ENCODE peak calls at places on chromosomes 1 and 21, in six cellular contexts. One of them, this sample, is unnamed.

GRCh38 chr1:177863776-177864175 is 106.1 kb downstream of the SEC16B start:
- DNase-seq in cardiac fibroblast: no peak
- DNase-seq in EH: peak
- DNase-seq in WTC11: no peak
- DNase-seq in NCI-H82: no peak
- DNase-seq in activated naive CD4-positive, alpha-beta T cell: no peak
- DNase-seq in this sample: no peak

GRCh38 chr1:59580257-59580656 is 234.5 kb upstream of the HOOK1 start:
- DNase-seq in cardiac fibroblast: no peak
- DNase-seq in EH: no peak
- DNase-seq in WTC11: no peak
- DNase-seq in NCI-H82: no peak
- DNase-seq in activated naive CD4-positive, alpha-beta T cell: no peak
- DNase-seq in this sample: no peak

GRCh38 chr1:27609210-27609555 is 5.2 kb upstream of the AHDC1 start:
- DNase-seq in cardiac fibroblast: peak
- DNase-seq in EH: no peak
- DNase-seq in WTC11: no peak
- DNase-seq in NCI-H82: no peak
- DNase-seq in activated naive CD4-positive, alpha-beta T cell: no peak
- DNase-seq in this sample: no peak

GRCh38 chr1:70247768-70248167 is 26.6 kb downstream of the SRSF11 start:
- DNase-seq in cardiac fibroblast: no peak
- DNase-seq in EH: peak
- DNase-seq in WTC11: no peak
- DNase-seq in NCI-H82: no peak
- DNase-seq in activated naive CD4-positive, alpha-beta T cell: no peak
- DNase-seq in this sample: no peak

GRCh38 chr21:45994086-45994661 is 12.6 kb downstream of the COL6A1 start:
- DNase-seq in cardiac fibroblast: no peak
- DNase-seq in EH: peak
- DNase-seq in WTC11: no peak
- DNase-seq in NCI-H82: no peak
- DNase-seq in activated naive CD4-positive, alpha-beta T cell: no peak
- DNase-seq in this sample: no peak

GRCh38 chr1:163187849-163188248 is 14.9 kb downstream of the RGS5 start:
- DNase-seq in cardiac fibroblast: no peak
- DNase-seq in EH: no peak
- DNase-seq in WTC11: no peak
- DNase-seq in NCI-H82: no peak
- DNase-seq in activated naive CD4-positive, alpha-beta T cell: no peak
- DNase-seq in this sample: no peak

GRCh38 chr1:217135569-217135915 is 412.3 kb upstream of the ESRRG start:
- DNase-seq in cardiac fibroblast: peak
- DNase-seq in EH: no peak
- DNase-seq in WTC11: no peak
- DNase-seq in NCI-H82: peak
- DNase-seq in activated naive CD4-positive, alpha-beta T cell: no peak
- DNase-seq in this sample: no peak

GRCh38 chr1:7292714-7293419 is 478.2 kb upstream of the VAMP3 start:
- DNase-seq in cardiac fibroblast: no peak
- DNase-seq in EH: no peak
- DNase-seq in WTC11: no peak
- DNase-seq in NCI-H82: no peak
- DNase-seq in activated naive CD4-positive, alpha-beta T cell: no peak
- DNase-seq in this sample: no peak

GRCh38 chr1:116203936-116204335 is 92.7 kb downstream of the MAB21L3 start:
- DNase-seq in cardiac fibroblast: no peak
- DNase-seq in EH: no peak
- DNase-seq in WTC11: no peak
- DNase-seq in NCI-H82: peak
- DNase-seq in activated naive CD4-positive, alpha-beta T cell: no peak
- DNase-seq in this sample: no peak